ENCODE peak calls at places on chromosomes 7 and 10, in seven cellular contexts. E is neuronal stem cell, P is H1, Q is trophoblast cell, B is mesendoderm, V is mesenchymal stem cell, Z is H9. X is an unnamed sample.

GRCh38 chr7:107661081-107661864 is 645 bp downstream of the SLC26A4 start:
- DNase-seq in E (peak; percentile 45), P (peak; percentile 76), Q (peak; percentile 65), B (peak; percentile 82), V (peak; percentile 48), Z (peak; percentile 76), X (peak; percentile 45)

GRCh38 chr10:51748959-51749358 is 49.6 kb upstream of the CSTF2T start:
- DNase-seq in E (no peak), P (no peak), Q (peak; percentile 18), B (no peak), V (no peak), Z (no peak), X (peak; percentile 65)

GRCh38 chr7:155796381-155797261 is 15.6 kb downstream of the SHH start:
- DNase-seq in E (no peak), P (peak; percentile 96), Q (no peak), B (peak; percentile 40), V (no peak), Z (peak; percentile 81), X (no peak)

GRCh38 chr7:80385512-80385911 is 126.4 kb downstream of the GNAT3 start:
- DNase-seq in E (no peak), P (no peak), Q (no peak), B (no peak), V (peak; percentile 37), Z (no peak), X (no peak)

GRCh38 chr7:147298611-147299043 is 1182.0 kb downstream of the CNTNAP2 start:
- DNase-seq in E (no peak), P (no peak), Q (no peak), B (no peak), V (peak; percentile 1), Z (no peak), X (peak; percentile 41)

GRCh38 chr7:91243591-91244368 is 20.5 kb upstream of the FZD1 start:
- DNase-seq in E (no peak), P (no peak), Q (peak; percentile 6), B (no peak), V (peak; percentile 63), Z (no peak), X (peak; percentile 59)

GRCh38 chr10:18060217-18060616 is 80.0 kb upstream of the CACNB2 start:
- DNase-seq in E (no peak), P (no peak), Q (no peak), B (peak; percentile 39), V (peak; percentile 87), Z (no peak), X (peak; percentile 47)

GRCh38 chr10:35203744-35204143 is 77.1 kb downstream of the CREM start:
- DNase-seq in E (no peak), P (no peak), Q (no peak), B (no peak), V (no peak), Z (no peak), X (no peak)

GRCh38 chr7:139747662-139748372 is 30.0 kb downstream of the HIPK2 start:
- DNase-seq in E (no peak), P (no peak), Q (no peak), B (no peak), V (no peak), Z (no peak), X (no peak)

GRCh38 chr10:78863121-78863520 is 205.6 kb upstream of the ZMIZ1 start:
- DNase-seq in E (no peak), P (peak; percentile 34), Q (no peak), B (no peak), V (no peak), Z (no peak), X (no peak)

GRCh38 chr7:35289376-35289775 is 35.5 kb upstream of the TBX20 start:
- DNase-seq in E (no peak), P (no peak), Q (no peak), B (no peak), V (no peak), Z (no peak), X (no peak)

DNA sequence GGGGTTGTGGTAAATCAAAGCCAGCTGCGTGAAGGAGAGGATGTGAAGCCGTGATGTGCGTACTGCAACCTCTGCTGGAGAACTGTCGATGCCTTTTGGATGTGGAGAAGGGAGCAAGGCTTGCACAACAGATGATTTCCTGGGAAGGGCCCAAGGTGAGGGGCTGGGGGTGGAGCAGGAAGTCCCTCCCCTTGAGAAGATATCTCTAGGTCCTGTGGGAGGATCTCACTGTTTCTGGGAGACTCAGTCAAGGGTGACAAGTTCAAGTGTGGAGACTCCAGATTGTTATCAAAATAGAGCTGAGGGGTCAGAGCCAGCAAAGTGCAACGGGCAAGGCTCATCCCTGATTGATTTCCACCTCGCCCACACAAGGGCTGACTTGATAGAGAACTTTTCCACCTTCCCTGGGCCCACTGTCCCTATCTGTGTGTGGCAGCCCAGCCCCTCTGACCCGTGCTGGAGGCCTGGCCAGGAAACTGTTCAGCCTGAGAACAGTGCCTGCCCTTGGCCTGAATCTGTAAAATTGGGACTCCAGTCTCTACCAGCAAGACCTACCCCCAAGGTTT is 55.0 kb downstream of the COL13A1 start:
- DNase-seq in E (no peak), P (no peak), Q (no peak), B (peak; percentile 83), V (no peak), Z (no peak), X (no peak)
- H3K18ac ChIP-seq in E (no peak overlapping the region), P (no peak overlapping the region), Q (no peak overlapping the region), B (peak overlapping the region; percentile 65), V (no peak overlapping the region), Z (no peak overlapping the region), X (no peak overlapping the region)

GRCh38 chr7:7736671-7737070 is 18.3 kb upstream of the RPA3 start:
- DNase-seq in E (peak; percentile 37), P (no peak), Q (no peak), B (peak; percentile 66), V (no peak), Z (peak; percentile 38), X (no peak)
- H3K18ac ChIP-seq in E (no peak overlapping the region), P (no peak overlapping the region), Q (no peak overlapping the region), B (no peak overlapping the region), V (no peak overlapping the region), Z (no peak overlapping the region), X (no peak overlapping the region)

DNA sequence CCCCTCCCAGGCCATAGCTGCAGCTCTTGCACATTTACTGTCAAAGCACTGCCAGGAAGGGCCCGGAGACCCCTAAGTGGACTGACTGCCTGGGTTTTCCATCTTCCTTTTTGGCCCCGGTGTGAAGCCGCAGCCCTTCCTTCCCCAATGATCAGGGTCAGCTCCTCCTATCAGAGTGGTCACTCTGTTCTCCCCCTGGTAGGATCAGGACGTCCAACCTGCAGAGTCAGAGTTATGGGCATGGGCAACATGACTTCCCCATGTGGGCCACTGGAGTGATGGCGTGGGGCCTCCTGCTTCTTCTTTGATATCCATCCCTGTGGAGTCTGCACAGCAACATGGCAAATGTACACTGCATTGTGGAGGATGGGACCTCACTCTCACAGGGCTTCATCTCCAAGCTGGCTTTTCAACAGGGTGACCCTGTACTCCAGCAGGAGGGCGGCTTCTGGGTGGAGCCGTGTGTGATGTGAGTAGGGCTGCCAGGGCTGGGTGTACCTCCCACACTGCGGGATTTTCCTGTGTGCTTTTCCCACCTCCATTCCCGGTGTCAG is 6.4 kb upstream of the RAMP3 start:
- DNase-seq in E (no peak), P (no peak), Q (no peak), B (no peak), V (no peak), Z (peak; percentile 18), X (no peak)
- H3K18ac ChIP-seq in E (no peak overlapping the region), P (no peak overlapping the region), Q (no peak overlapping the region), B (no peak overlapping the region), V (no peak overlapping the region), Z (no peak overlapping the region), X (no peak overlapping the region)

GRCh38 chr10:61900829-61901783 is at the start of gene ARID5B:
- DNase-seq in E (peak; percentile 50), P (peak; percentile 48), Q (peak; percentile 20), B (peak; percentile 83), V (peak; percentile 84), Z (peak; percentile 38), X (peak; percentile 72)
- H3K18ac ChIP-seq in E (no peak within 1 kb of the TSS), P (no peak within 1 kb of the TSS), Q (no peak within 1 kb of the TSS), B (peak within 1 kb of the TSS; percentile 92), V (peak within 1 kb of the TSS; percentile 54), Z (peak within 1 kb of the TSS; percentile 93), X (peak within 1 kb of the TSS; percentile 96)

GRCh38 chr7:103710247-103710646 is 264.2 kb upstream of the SLC26A5 start:
- DNase-seq in E (no peak), P (no peak), Q (no peak), B (no peak), V (no peak), Z (no peak), X (peak; percentile 71)
- H3K18ac ChIP-seq in E (no peak overlapping the region), P (no peak overlapping the region), Q (no peak overlapping the region), B (no peak overlapping the region), V (no peak overlapping the region), Z (no peak overlapping the region), X (peak overlapping the region; percentile 95)

X was measured in IMR-90.